ENCODE peak calls at places on chromosomes 11 and 22, in nine cellular contexts. K is skeletal muscle cell; G is neural crest cell; X is activated CD8-positive, alpha-beta T cell treated with anti-CD3 and anti-CD28 coated beads for 36 hours; N is NCI-H2081; J is foreskin fibroblast; P is head of caudate nucleus; U is AG08395; E is posterior cingulate gyrus. D is an unnamed sample.

GRCh38 chr11:122159173-122159701 is 43.2 kb upstream of the BLID start:
- DNase-seq in P (peak), K (peak), U (peak), E (no peak), X (no peak), G (no peak), N (peak), J (peak), D (peak)

GRCh38 chr11:27204527-27204926 is 158.5 kb downstream of the CCDC34 start:
- DNase-seq in U (no peak), K (no peak), P (no peak), E (no peak), G (no peak), J (peak), X (peak), N (peak), D (no peak)

GRCh38 chr22:44707752-44708151 is 5.7 kb downstream of the PRR5 start:
- DNase-seq in E (no peak), J (peak), X (peak), K (no peak), P (no peak), G (no peak), N (no peak), U (no peak), D (no peak)

GRCh38 chr22:43014876-43015676 is at the start of gene PACSIN2:
- DNase-seq in J (peak), E (peak), P (peak), G (peak), X (peak), U (peak), N (peak), K (peak), D (peak)

GRCh38 chr22:19343470-19343869 is 52.0 kb upstream of the CLTCL1 start:
- DNase-seq in U (no peak), P (no peak), J (no peak), E (no peak), X (no peak), G (no peak), N (no peak), K (no peak), D (no peak)

GRCh38 chr11:92707173-92707619 is 262.3 kb upstream of the MTNR1B start:
- DNase-seq in G (no peak), X (no peak), P (no peak), K (peak), J (no peak), N (peak), U (no peak), E (no peak), D (peak)

GRCh38 chr11:2563216-2564007 is 118.6 kb downstream of the KCNQ1 start:
- DNase-seq in G (no peak), E (no peak), K (no peak), U (no peak), P (peak), J (no peak), X (no peak), N (no peak), D (no peak)

GRCh38 chr11:106017088-106017487 is 5.0 kb downstream of the MSANTD4 start:
- DNase-seq in N (no peak), J (no peak), P (no peak), X (no peak), U (no peak), G (no peak), E (no peak), K (no peak), D (no peak)

GRCh38 chr22:36765943-36766450 is 9.9 kb downstream of the IFT27 start:
- DNase-seq in G (no peak), P (no peak), U (peak), X (no peak), E (no peak), J (peak), K (no peak), N (no peak), D (no peak)

GRCh38 chr11:96426356-96427103 is 36.7 kb downstream of the JRKL start:
- DNase-seq in U (peak), K (no peak), E (no peak), X (no peak), P (no peak), G (no peak), N (peak), J (peak), D (peak)

D was measured in left kidney.